ENCODE peak calls at places on chromosomes 11 and 22, in seven cellular contexts. One of them, this sample, is unnamed.

GRCh38 chr11:69652999-69653398 is 12.0 kb downstream of the CCND1 start:
- DNase-seq in B cell: no peak
- DNase-seq in cardiac muscle cell: no peak
- DNase-seq in astrocyte of the cerebellum: no peak
- DNase-seq in HFFc6: no peak
- DNase-seq in IMR-90: no peak
- DNase-seq in cardiac fibroblast: no peak
- DNase-seq in this sample: no peak

GRCh38 chr11:124971810-124972209 is 17.8 kb downstream of the CCDC15 start:
- DNase-seq in IMR-90: peak; percentile 7
- DNase-seq in cardiac muscle cell: no peak
- DNase-seq in astrocyte of the cerebellum: no peak
- DNase-seq in HFFc6: no peak
- DNase-seq in cardiac fibroblast: no peak
- DNase-seq in B cell: no peak
- DNase-seq in this sample: no peak

GRCh38 chr22:48943567-48944432 is 883.9 kb downstream of the BRD1 start:
- DNase-seq in cardiac muscle cell: no peak
- DNase-seq in astrocyte of the cerebellum: no peak
- DNase-seq in IMR-90: no peak
- DNase-seq in HFFc6: no peak
- DNase-seq in B cell: no peak
- DNase-seq in cardiac fibroblast: no peak
- DNase-seq in this sample: peak; percentile 17

GRCh38 chr11:46251954-46252353 is 25.5 kb upstream of the CREB3L1 start:
- DNase-seq in IMR-90: no peak
- DNase-seq in B cell: no peak
- DNase-seq in cardiac fibroblast: no peak
- DNase-seq in HFFc6: no peak
- DNase-seq in cardiac muscle cell: no peak
- DNase-seq in astrocyte of the cerebellum: no peak
- DNase-seq in this sample: no peak

GRCh38 chr11:21892696-21893095 is 300.2 kb upstream of the ANO5 start:
- DNase-seq in cardiac fibroblast: no peak
- DNase-seq in B cell: no peak
- DNase-seq in HFFc6: no peak
- DNase-seq in astrocyte of the cerebellum: no peak
- DNase-seq in IMR-90: no peak
- DNase-seq in cardiac muscle cell: no peak
- DNase-seq in this sample: no peak

GRCh38 chr11:25981998-25982397 is 349.9 kb upstream of the ANO3 start:
- DNase-seq in astrocyte of the cerebellum: peak; percentile 55
- DNase-seq in IMR-90: peak; percentile 77
- DNase-seq in cardiac fibroblast: peak; percentile 87
- DNase-seq in HFFc6: peak; percentile 29
- DNase-seq in B cell: peak; percentile 41
- DNase-seq in cardiac muscle cell: peak; percentile 87
- DNase-seq in this sample: no peak

GRCh38 chr11:45272701-45273100 is 13.4 kb downstream of the SYT13 start:
- DNase-seq in B cell: no peak
- DNase-seq in astrocyte of the cerebellum: no peak
- DNase-seq in IMR-90: no peak
- DNase-seq in cardiac muscle cell: peak; percentile 18
- DNase-seq in HFFc6: no peak
- DNase-seq in cardiac fibroblast: peak; percentile 21
- DNase-seq in this sample: no peak

GRCh38 chr11:3907590-3907989 is 52.1 kb downstream of the STIM1 start:
- DNase-seq in IMR-90: no peak
- DNase-seq in astrocyte of the cerebellum: no peak
- DNase-seq in B cell: no peak
- DNase-seq in cardiac muscle cell: no peak
- DNase-seq in HFFc6: no peak
- DNase-seq in cardiac fibroblast: no peak
- DNase-seq in this sample: peak; percentile 26

GRCh38 chr11:119594639-119595249 is 134.3 kb downstream of the NECTIN1 start:
- DNase-seq in cardiac muscle cell: peak; percentile 76
- DNase-seq in cardiac fibroblast: peak; percentile 66
- DNase-seq in HFFc6: peak; percentile 46
- DNase-seq in IMR-90: peak; percentile 87
- DNase-seq in B cell: no peak
- DNase-seq in astrocyte of the cerebellum: no peak
- DNase-seq in this sample: no peak

DNA sequence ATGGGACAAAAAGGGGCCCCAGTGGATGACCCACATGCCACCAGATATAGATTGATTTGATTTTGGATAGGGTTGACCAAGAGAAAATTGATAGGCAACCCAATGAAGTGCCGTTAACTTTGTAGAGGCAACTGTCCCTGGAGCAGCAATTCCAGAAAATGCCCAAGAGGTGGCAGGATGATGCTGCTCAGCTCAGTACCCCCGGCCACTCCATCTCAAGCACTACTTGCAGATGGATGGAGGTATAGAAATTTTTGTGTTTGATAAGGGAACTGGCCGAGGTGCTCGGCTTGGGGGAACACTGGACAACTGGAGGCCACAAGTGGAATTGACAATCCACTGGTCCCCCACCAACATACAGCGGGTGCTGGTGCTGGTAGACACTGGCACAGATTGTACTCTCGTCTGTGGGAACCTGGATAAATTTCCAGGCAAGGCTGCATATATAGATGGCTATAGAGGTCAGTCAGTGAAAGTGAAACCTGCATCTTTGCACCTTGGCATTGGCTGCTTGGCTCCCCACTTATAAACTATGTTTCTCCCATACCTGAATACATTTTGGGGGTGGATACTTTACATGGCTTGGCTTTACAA is 86.3 kb downstream of the CCDC83 start:
- DNase-seq in astrocyte of the cerebellum: peak; percentile 37
- DNase-seq in cardiac fibroblast: peak; percentile 88
- DNase-seq in IMR-90: peak; percentile 74
- DNase-seq in B cell: no peak
- DNase-seq in cardiac muscle cell: peak; percentile 86
- DNase-seq in HFFc6: peak; percentile 61
- DNase-seq in this sample: peak; percentile 57
- TF ChIP-seq CTCF in astrocyte of the cerebellum: peak; percentile 69
- TF ChIP-seq CTCF in cardiac fibroblast: peak; percentile 82
- TF ChIP-seq CTCF in IMR-90: peak; percentile 74
- TF ChIP-seq CTCF in B cell: no peak
- TF ChIP-seq CTCF in cardiac muscle cell: peak; percentile 78
- TF ChIP-seq CTCF in HFFc6: peak; percentile 81
- TF ChIP-seq CTCF in this sample: peak; percentile 65

DNA sequence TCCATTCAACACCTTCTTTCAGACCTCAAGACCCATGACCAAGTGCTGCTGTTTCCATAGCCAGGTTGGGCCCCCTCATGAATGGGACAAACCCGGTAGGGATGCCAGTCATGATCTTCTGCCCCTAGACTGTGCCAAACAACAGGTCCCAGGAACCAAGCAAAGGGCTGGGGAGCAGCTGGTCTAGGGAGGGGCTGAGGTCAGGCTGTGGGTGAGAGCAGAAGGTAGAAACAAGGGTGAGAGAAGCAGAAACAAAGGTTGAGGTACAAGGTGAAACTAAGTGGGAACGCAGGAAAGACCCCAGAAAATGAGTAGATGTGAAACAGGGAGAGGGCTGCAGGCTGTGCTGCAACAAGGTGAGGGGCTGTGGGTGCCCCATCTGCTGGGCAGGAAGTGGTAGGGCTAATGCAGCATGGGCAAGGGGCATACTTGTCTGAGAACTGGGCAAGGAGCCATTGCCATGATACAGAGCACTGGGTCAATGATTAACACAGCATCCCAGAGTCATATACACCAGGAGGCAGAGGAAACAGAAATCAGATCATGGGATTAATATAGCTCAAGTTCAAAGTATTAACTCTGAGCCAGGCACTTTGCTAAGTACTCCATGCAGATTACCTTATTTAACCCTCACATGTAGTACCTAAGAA is 45.9 kb downstream of the SLC1A2 start:
- DNase-seq in IMR-90: peak; percentile 27
- DNase-seq in cardiac fibroblast: no peak
- DNase-seq in HFFc6: no peak
- DNase-seq in astrocyte of the cerebellum: no peak
- DNase-seq in B cell: no peak
- DNase-seq in cardiac muscle cell: no peak
- DNase-seq in this sample: no peak
- TF ChIP-seq CTCF in IMR-90: no peak
- TF ChIP-seq CTCF in cardiac fibroblast: no peak
- TF ChIP-seq CTCF in HFFc6: peak; percentile 36
- TF ChIP-seq CTCF in astrocyte of the cerebellum: no peak
- TF ChIP-seq CTCF in B cell: no peak
- TF ChIP-seq CTCF in cardiac muscle cell: no peak
- TF ChIP-seq CTCF in this sample: no peak

GRCh38 chr11:2143652-2144548 is 4.7 kb upstream of the IGF2 start:
- DNase-seq in cardiac fibroblast: no peak
- DNase-seq in HFFc6: no peak
- DNase-seq in B cell: no peak
- DNase-seq in cardiac muscle cell: no peak
- DNase-seq in astrocyte of the cerebellum: no peak
- DNase-seq in IMR-90: no peak
- DNase-seq in this sample: peak; percentile 30
- TF ChIP-seq CTCF in cardiac fibroblast: no peak
- TF ChIP-seq CTCF in HFFc6: peak; percentile 31
- TF ChIP-seq CTCF in B cell: no peak
- TF ChIP-seq CTCF in cardiac muscle cell: no peak
- TF ChIP-seq CTCF in astrocyte of the cerebellum: no peak
- TF ChIP-seq CTCF in IMR-90: peak; percentile 1
- TF ChIP-seq CTCF in this sample: no peak

GRCh38 chr11:121655481-121656332 is 202.9 kb upstream of the SORL1-AS1 start:
- DNase-seq in IMR-90: peak; percentile 99
- DNase-seq in HFFc6: peak; percentile 97
- DNase-seq in B cell: peak; percentile 70
- DNase-seq in cardiac muscle cell: peak; percentile 98
- DNase-seq in astrocyte of the cerebellum: peak; percentile 90
- DNase-seq in cardiac fibroblast: peak; percentile 98
- DNase-seq in this sample: peak; percentile 79
- TF ChIP-seq CTCF in IMR-90: peak; percentile 97
- TF ChIP-seq CTCF in HFFc6: peak; percentile 88
- TF ChIP-seq CTCF in B cell: peak; percentile 66
- TF ChIP-seq CTCF in cardiac muscle cell: peak; percentile 85
- TF ChIP-seq CTCF in astrocyte of the cerebellum: peak; percentile 87
- TF ChIP-seq CTCF in cardiac fibroblast: peak; percentile 95
- TF ChIP-seq CTCF in this sample: peak; percentile 89

GRCh38 chr11:19244084-19244483 is 3.3 kb upstream of the E2F8 start:
- DNase-seq in HFFc6: no peak
- DNase-seq in cardiac muscle cell: peak; percentile 69
- DNase-seq in B cell: no peak
- DNase-seq in IMR-90: no peak
- DNase-seq in astrocyte of the cerebellum: no peak
- DNase-seq in cardiac fibroblast: peak; percentile 54
- DNase-seq in this sample: no peak

GRCh38 chr11:19245351-19245750 is 4.6 kb upstream of the E2F8 start:
- DNase-seq in astrocyte of the cerebellum: no peak
- DNase-seq in HFFc6: no peak
- DNase-seq in B cell: no peak
- DNase-seq in cardiac muscle cell: no peak
- DNase-seq in IMR-90: no peak
- DNase-seq in cardiac fibroblast: no peak
- DNase-seq in this sample: no peak

GRCh38 chr11:19243601-19244000 is 2.9 kb upstream of the E2F8 start:
- DNase-seq in IMR-90: no peak
- DNase-seq in astrocyte of the cerebellum: no peak
- DNase-seq in cardiac muscle cell: no peak
- DNase-seq in B cell: no peak
- DNase-seq in HFFc6: no peak
- DNase-seq in cardiac fibroblast: no peak
- DNase-seq in this sample: no peak

GRCh38 chr11:19243143-19243542 is 2.4 kb upstream of the E2F8 start:
- DNase-seq in astrocyte of the cerebellum: no peak
- DNase-seq in cardiac muscle cell: no peak
- DNase-seq in B cell: no peak
- DNase-seq in IMR-90: no peak
- DNase-seq in cardiac fibroblast: no peak
- DNase-seq in HFFc6: no peak
- DNase-seq in this sample: no peak

DNA sequence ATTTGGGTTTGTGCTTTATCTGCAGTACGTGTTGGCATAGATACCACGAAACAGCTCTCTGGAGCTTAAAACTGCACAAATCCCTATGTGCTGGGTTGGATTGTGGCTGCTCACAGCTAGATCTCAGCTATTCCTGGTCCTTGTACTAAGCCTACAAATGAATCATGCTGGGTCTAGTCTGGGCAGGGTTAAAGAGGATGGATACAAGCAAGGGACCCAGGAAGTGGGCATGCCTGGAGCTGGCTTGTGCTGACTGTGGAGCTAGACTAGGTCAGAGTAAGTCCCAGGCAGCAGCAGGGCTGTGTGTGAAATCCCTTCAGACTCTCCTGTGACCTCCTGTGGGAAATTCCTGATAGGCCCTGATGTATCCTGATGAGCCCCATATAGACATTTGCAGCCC is 3.9 kb upstream of the E2F8 start:
- DNase-seq in cardiac fibroblast: no peak
- DNase-seq in B cell: no peak
- DNase-seq in astrocyte of the cerebellum: no peak
- DNase-seq in IMR-90: no peak
- DNase-seq in HFFc6: no peak
- DNase-seq in cardiac muscle cell: no peak
- DNase-seq in this sample: no peak
- TF ChIP-seq CTCF in cardiac fibroblast: no peak
- TF ChIP-seq CTCF in B cell: no peak
- TF ChIP-seq CTCF in astrocyte of the cerebellum: no peak
- TF ChIP-seq CTCF in IMR-90: no peak
- TF ChIP-seq CTCF in HFFc6: no peak
- TF ChIP-seq CTCF in cardiac muscle cell: no peak
- TF ChIP-seq CTCF in this sample: no peak

This sample was measured in activated CD8-positive, alpha-beta T cell treated with anti-CD3 and anti-CD28 coated beads for 36 hours.